ENCODE peak calls at places on chromosomes 2 and 18, in seven cellular contexts. A, B, F, K, E, Z and D are unnamed samples.

GRCh38 chr18:3340682-3341097 is 78.8 kb downstream of the MYL12B start:
- DNase-seq in Z (no peak), A (no peak), F (no peak), K (peak), B (no peak), E (no peak), D (no peak)

GRCh38 chr2:120486441-120486840 is 140.5 kb downstream of the INHBB start:
- DNase-seq in B (no peak), A (no peak), E (no peak), K (no peak), Z (no peak), F (no peak), D (no peak)

GRCh38 chr18:79070486-79070885 is 1.3 kb downstream of the ATP9B start:
- DNase-seq in F (no peak), Z (no peak), A (no peak), E (no peak), K (no peak), B (no peak), D (no peak)

GRCh38 chr18:79528846-79529245 is 133.1 kb downstream of the NFATC1 start:
- DNase-seq in E (peak), F (peak), B (no peak), K (peak), Z (peak), A (peak), D (peak)

GRCh38 chr2:100766806-100767205 is 53.1 kb upstream of the NPAS2 start:
- DNase-seq in F (no peak), E (no peak), Z (no peak), A (no peak), K (no peak), B (no peak), D (no peak)

GRCh38 chr2:143128681-143129580 is at the start of gene ARHGAP15:
- DNase-seq in E (no peak), Z (peak), K (no peak), A (no peak), B (peak), F (no peak), D (no peak)

GRCh38 chr2:109473616-109474318 is 140.0 kb downstream of the SEPTIN10 start:
- DNase-seq in K (no peak), B (no peak), A (no peak), Z (no peak), F (no peak), E (no peak), D (no peak)

GRCh38 chr2:97869722-97870346 is 125.9 kb downstream of the TMEM131 start:
- DNase-seq in K (no peak), A (no peak), Z (no peak), F (no peak), E (no peak), B (no peak), D (no peak)

GRCh38 chr18:55642191-55642590 is 54.2 kb upstream of the TCF4 start:
- DNase-seq in A (no peak), Z (no peak), E (no peak), F (no peak), B (no peak), K (no peak), D (no peak)

GRCh38 chr2:24855703-24856102 is 62.5 kb downstream of the CENPO start:
- DNase-seq in K (no peak), B (no peak), E (no peak), Z (no peak), A (no peak), F (no peak), D (no peak)

GRCh38 chr2:9547272-9547991 is 8.2 kb downstream of the ADAM17 start:
- DNase-seq in F (no peak), Z (no peak), K (no peak), E (no peak), A (no peak), B (no peak), D (no peak)

GRCh38 chr2:45894211-45894610 is 242.7 kb downstream of the PRKCE start:
- DNase-seq in A (no peak), B (no peak), K (no peak), Z (no peak), E (no peak), F (no peak), D (no peak)

GRCh38 chr18:36697905-36698304 is 130.9 kb downstream of the TPGS2 start:
- DNase-seq in K (peak), F (no peak), B (no peak), E (no peak), Z (no peak), A (no peak), D (no peak)

GRCh38 chr2:229971298-229971790 is 49.0 kb downstream of the FBXO36 start:
- DNase-seq in Z (no peak), E (no peak), B (no peak), K (no peak), F (no peak), A (no peak), D (no peak)

GRCh38 chr2:44551001-44551400 is 189.3 kb downstream of the CAMKMT start:
- DNase-seq in B (no peak), F (no peak), A (no peak), K (no peak), E (no peak), Z (no peak), D (no peak)

GRCh38 chr2:50732796-50733195 is 299.1 kb downstream of the NRXN1 start:
- DNase-seq in E (no peak), Z (no peak), B (no peak), F (no peak), A (no peak), K (no peak), D (no peak)

GRCh38 chr18:27843783-27844415 is 333.0 kb downstream of the CDH2 start:
- DNase-seq in B (no peak), E (no peak), A (no peak), Z (no peak), F (no peak), K (peak), D (no peak)

GRCh38 chr2:159960413-159960812 is 102.0 kb downstream of the PLA2R1 start:
- DNase-seq in B (no peak), F (no peak), E (no peak), Z (no peak), K (peak), A (no peak), D (no peak)

GRCh38 chr2:1546023-1546591 is 132.8 kb downstream of the TPO start:
- DNase-seq in F (no peak), A (peak), K (peak), Z (peak), E (peak), B (no peak), D (no peak)

GRCh38 chr2:162113771-162114168 is 38.3 kb downstream of the GCG start:
- DNase-seq in E (no peak), Z (no peak), A (no peak), K (peak), F (no peak), B (no peak), D (no peak)

GRCh38 chr2:39175391-39175790 is 54.5 kb upstream of the SOS1 start:
- DNase-seq in F (no peak), K (no peak), B (no peak), E (no peak), Z (no peak), A (no peak), D (no peak)

GRCh38 chr2:219538488-219539294 is 4.9 kb downstream of the CHPF start:
- DNase-seq in Z (no peak), F (no peak), K (peak), A (no peak), B (no peak), E (no peak), D (no peak)

GRCh38 chr2:105641389-105641811 is 103.3 kb upstream of the NCK2 start:
- DNase-seq in K (no peak), E (no peak), Z (no peak), B (no peak), A (no peak), F (no peak), D (no peak)

GRCh38 chr2:173854840-173855239 is 110.3 kb downstream of the SP3 start:
- DNase-seq in B (no peak), F (no peak), A (no peak), E (peak), Z (no peak), K (no peak), D (no peak)

GRCh38 chr2:16334886-16335605 is 330.6 kb downstream of the CYRIA start:
- DNase-seq in F (no peak), Z (no peak), K (no peak), B (no peak), A (no peak), E (no peak), D (no peak)